ENCODE peak calls at places on chromosomes 12 and 14, in eight cellular contexts. One of them, this sample, is unnamed.

GRCh38 chr12:26198742-26199141 is 3.4 kb downstream of the SSPN start:
- DNase-seq in transverse colon: no peak
- DNase-seq in adrenal gland: peak
- DNase-seq in uterus: peak
- DNase-seq in ovary: peak
- DNase-seq in IMR-90: peak
- DNase-seq in tibial nerve: no peak
- DNase-seq in testis: no peak
- DNase-seq in this sample: no peak

GRCh38 chr12:95646781-95647184 is 95.5 kb upstream of the USP44 start:
- DNase-seq in ovary: no peak
- DNase-seq in testis: no peak
- DNase-seq in uterus: no peak
- DNase-seq in tibial nerve: no peak
- DNase-seq in transverse colon: no peak
- DNase-seq in IMR-90: peak
- DNase-seq in adrenal gland: no peak
- DNase-seq in this sample: no peak

GRCh38 chr12:108804361-108804949 is 52.9 kb downstream of the SSH1 start:
- DNase-seq in testis: peak
- DNase-seq in uterus: peak
- DNase-seq in tibial nerve: no peak
- DNase-seq in transverse colon: peak
- DNase-seq in IMR-90: peak
- DNase-seq in ovary: peak
- DNase-seq in adrenal gland: no peak
- DNase-seq in this sample: no peak

GRCh38 chr12:9796916-9797315 is 30.4 kb upstream of the KLRF1 start:
- DNase-seq in transverse colon: no peak
- DNase-seq in tibial nerve: no peak
- DNase-seq in uterus: no peak
- DNase-seq in IMR-90: no peak
- DNase-seq in testis: no peak
- DNase-seq in adrenal gland: no peak
- DNase-seq in ovary: no peak
- DNase-seq in this sample: no peak

GRCh38 chr14:61585598-61586538 is 109.4 kb upstream of the HIF1A start:
- DNase-seq in adrenal gland: peak
- DNase-seq in uterus: peak
- DNase-seq in tibial nerve: peak
- DNase-seq in transverse colon: peak
- DNase-seq in testis: peak
- DNase-seq in IMR-90: peak
- DNase-seq in ovary: peak
- DNase-seq in this sample: no peak

GRCh38 chr12:109743076-109743910 is 29.7 kb downstream of the FAM222A start:
- DNase-seq in adrenal gland: peak
- DNase-seq in ovary: no peak
- DNase-seq in transverse colon: no peak
- DNase-seq in tibial nerve: peak
- DNase-seq in IMR-90: no peak
- DNase-seq in testis: no peak
- DNase-seq in uterus: no peak
- DNase-seq in this sample: no peak

GRCh38 chr14:99730876-99731351 is 46.8 kb downstream of the CYP46A1 start:
- DNase-seq in uterus: peak
- DNase-seq in transverse colon: no peak
- DNase-seq in adrenal gland: peak
- DNase-seq in ovary: peak
- DNase-seq in testis: no peak
- DNase-seq in IMR-90: no peak
- DNase-seq in tibial nerve: peak
- DNase-seq in this sample: no peak

GRCh38 chr14:103696027-103696402 is 19.2 kb downstream of the XRCC3 start:
- DNase-seq in IMR-90: no peak
- DNase-seq in transverse colon: no peak
- DNase-seq in ovary: no peak
- DNase-seq in tibial nerve: no peak
- DNase-seq in testis: no peak
- DNase-seq in adrenal gland: peak
- DNase-seq in uterus: no peak
- DNase-seq in this sample: no peak

GRCh38 chr14:104954746-104955395 is 23.3 kb downstream of the AHNAK2 start:
- DNase-seq in ovary: no peak
- DNase-seq in testis: no peak
- DNase-seq in uterus: no peak
- DNase-seq in IMR-90: no peak
- DNase-seq in transverse colon: no peak
- DNase-seq in tibial nerve: no peak
- DNase-seq in adrenal gland: no peak
- DNase-seq in this sample: no peak

GRCh38 chr14:89618821-89619551 is 202.0 kb upstream of the FOXN3 start:
- DNase-seq in uterus: peak
- DNase-seq in tibial nerve: peak
- DNase-seq in adrenal gland: peak
- DNase-seq in testis: peak
- DNase-seq in IMR-90: peak
- DNase-seq in transverse colon: peak
- DNase-seq in ovary: peak
- DNase-seq in this sample: no peak

GRCh38 chr14:102320033-102320660 is 601 bp downstream of the ZNF839 start:
- DNase-seq in adrenal gland: peak
- DNase-seq in IMR-90: peak
- DNase-seq in uterus: peak
- DNase-seq in tibial nerve: no peak
- DNase-seq in transverse colon: peak
- DNase-seq in ovary: peak
- DNase-seq in testis: peak
- DNase-seq in this sample: no peak

GRCh38 chr12:1355396-1355795 is 239.0 kb downstream of the FBXL14 start:
- DNase-seq in ovary: no peak
- DNase-seq in testis: no peak
- DNase-seq in IMR-90: peak
- DNase-seq in tibial nerve: no peak
- DNase-seq in adrenal gland: no peak
- DNase-seq in uterus: no peak
- DNase-seq in transverse colon: no peak
- DNase-seq in this sample: no peak

GRCh38 chr14:79201545-79202247 is 1009.6 kb downstream of the DIO2 start:
- DNase-seq in IMR-90: no peak
- DNase-seq in uterus: no peak
- DNase-seq in tibial nerve: no peak
- DNase-seq in adrenal gland: no peak
- DNase-seq in testis: no peak
- DNase-seq in ovary: no peak
- DNase-seq in transverse colon: no peak
- DNase-seq in this sample: no peak

GRCh38 chr12:104733717-104734175 is 224.3 kb downstream of the SLC41A2 start:
- DNase-seq in ovary: no peak
- DNase-seq in adrenal gland: no peak
- DNase-seq in transverse colon: no peak
- DNase-seq in IMR-90: no peak
- DNase-seq in testis: no peak
- DNase-seq in uterus: no peak
- DNase-seq in tibial nerve: no peak
- DNase-seq in this sample: no peak

GRCh38 chr12:123471374-123472068 is 13.6 kb downstream of the SNRNP35 start:
- DNase-seq in uterus: no peak
- DNase-seq in adrenal gland: no peak
- DNase-seq in ovary: no peak
- DNase-seq in testis: peak
- DNase-seq in transverse colon: no peak
- DNase-seq in tibial nerve: no peak
- DNase-seq in IMR-90: peak
- DNase-seq in this sample: no peak

GRCh38 chr14:45658917-45659299 is 405.9 kb upstream of the MIS18BP1 start:
- DNase-seq in ovary: no peak
- DNase-seq in adrenal gland: no peak
- DNase-seq in transverse colon: no peak
- DNase-seq in IMR-90: no peak
- DNase-seq in uterus: no peak
- DNase-seq in tibial nerve: no peak
- DNase-seq in testis: no peak
- DNase-seq in this sample: no peak

GRCh38 chr14:31489680-31490079 is 1.8 kb upstream of the GPR33 start:
- DNase-seq in adrenal gland: no peak
- DNase-seq in IMR-90: no peak
- DNase-seq in transverse colon: no peak
- DNase-seq in testis: no peak
- DNase-seq in tibial nerve: no peak
- DNase-seq in ovary: no peak
- DNase-seq in uterus: no peak
- DNase-seq in this sample: no peak

GRCh38 chr12:3200779-3201738 is 123.9 kb downstream of the TSPAN9 start:
- DNase-seq in tibial nerve: no peak
- DNase-seq in transverse colon: no peak
- DNase-seq in adrenal gland: no peak
- DNase-seq in ovary: no peak
- DNase-seq in testis: no peak
- DNase-seq in uterus: no peak
- DNase-seq in IMR-90: no peak
- DNase-seq in this sample: no peak
- H3K4me3 ChIP-seq in tibial nerve: peak
- H3K4me3 ChIP-seq in transverse colon: peak
- H3K4me3 ChIP-seq in adrenal gland: peak
- H3K4me3 ChIP-seq in ovary: peak
- H3K4me3 ChIP-seq in testis: peak
- H3K4me3 ChIP-seq in uterus: peak
- H3K4me3 ChIP-seq in IMR-90: peak
- H3K4me3 ChIP-seq in this sample: peak

GRCh38 chr14:76050797-76051392 is 65.3 kb downstream of the IFT43 start:
- DNase-seq in transverse colon: peak
- DNase-seq in adrenal gland: peak
- DNase-seq in ovary: peak
- DNase-seq in uterus: peak
- DNase-seq in tibial nerve: peak
- DNase-seq in IMR-90: peak
- DNase-seq in testis: peak
- DNase-seq in this sample: no peak

GRCh38 chr14:76051717-76052459 is 66.3 kb downstream of the IFT43 start:
- DNase-seq in IMR-90: no peak
- DNase-seq in adrenal gland: no peak
- DNase-seq in uterus: no peak
- DNase-seq in tibial nerve: no peak
- DNase-seq in transverse colon: no peak
- DNase-seq in ovary: no peak
- DNase-seq in testis: no peak
- DNase-seq in this sample: no peak

GRCh38 chr14:76053576-76054369 is 68.2 kb downstream of the IFT43 start:
- DNase-seq in adrenal gland: no peak
- DNase-seq in tibial nerve: no peak
- DNase-seq in testis: no peak
- DNase-seq in transverse colon: no peak
- DNase-seq in ovary: no peak
- DNase-seq in IMR-90: no peak
- DNase-seq in uterus: no peak
- DNase-seq in this sample: no peak

GRCh38 chr14:76045773-76046172 is 60.2 kb downstream of the IFT43 start:
- DNase-seq in transverse colon: no peak
- DNase-seq in IMR-90: no peak
- DNase-seq in adrenal gland: no peak
- DNase-seq in tibial nerve: no peak
- DNase-seq in ovary: no peak
- DNase-seq in uterus: no peak
- DNase-seq in testis: no peak
- DNase-seq in this sample: no peak

DNA sequence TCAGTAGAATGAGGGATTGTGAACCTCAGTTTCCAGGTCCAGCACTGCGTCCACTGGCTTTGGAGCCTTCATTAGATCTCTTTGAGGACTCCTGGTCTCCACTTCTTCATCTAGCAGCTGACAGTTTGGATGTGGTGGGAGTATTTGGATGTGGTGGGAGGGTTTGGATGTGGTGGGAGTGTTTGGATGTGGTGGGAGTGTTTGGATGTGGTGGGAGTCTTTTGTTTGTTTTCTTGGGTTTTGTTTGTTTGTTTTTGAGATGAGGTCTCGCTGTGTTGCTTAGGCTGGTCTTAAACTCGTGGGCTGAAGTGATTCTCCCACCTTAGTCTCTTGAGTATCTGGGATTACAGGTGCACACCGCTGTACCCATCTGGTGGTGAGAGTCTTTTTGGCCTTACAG is 64.7 kb downstream of the IFT43 start:
- DNase-seq in IMR-90: no peak
- DNase-seq in tibial nerve: no peak
- DNase-seq in ovary: no peak
- DNase-seq in transverse colon: no peak
- DNase-seq in testis: no peak
- DNase-seq in uterus: no peak
- DNase-seq in adrenal gland: no peak
- DNase-seq in this sample: no peak
- TF ChIP-seq POLR2A in IMR-90: no peak
- TF ChIP-seq POLR2A in tibial nerve: no peak
- TF ChIP-seq POLR2A in ovary: no peak
- TF ChIP-seq POLR2A in transverse colon: no peak
- TF ChIP-seq POLR2A in testis: no peak
- TF ChIP-seq POLR2A in uterus: no peak
- TF ChIP-seq POLR2A in adrenal gland: no peak
- TF ChIP-seq POLR2A in this sample: no peak

GRCh38 chr14:21105095-21105494 is 4.2 kb downstream of the TMEM253 start:
- DNase-seq in IMR-90: no peak
- DNase-seq in tibial nerve: no peak
- DNase-seq in transverse colon: no peak
- DNase-seq in testis: no peak
- DNase-seq in adrenal gland: no peak
- DNase-seq in uterus: no peak
- DNase-seq in ovary: no peak
- DNase-seq in this sample: no peak
- H3K4me3 ChIP-seq in IMR-90: no peak
- H3K4me3 ChIP-seq in tibial nerve: no peak
- H3K4me3 ChIP-seq in transverse colon: peak
- H3K4me3 ChIP-seq in testis: no peak
- H3K4me3 ChIP-seq in adrenal gland: no peak
- H3K4me3 ChIP-seq in uterus: no peak
- H3K4me3 ChIP-seq in ovary: no peak
- H3K4me3 ChIP-seq in this sample: no peak

DNA sequence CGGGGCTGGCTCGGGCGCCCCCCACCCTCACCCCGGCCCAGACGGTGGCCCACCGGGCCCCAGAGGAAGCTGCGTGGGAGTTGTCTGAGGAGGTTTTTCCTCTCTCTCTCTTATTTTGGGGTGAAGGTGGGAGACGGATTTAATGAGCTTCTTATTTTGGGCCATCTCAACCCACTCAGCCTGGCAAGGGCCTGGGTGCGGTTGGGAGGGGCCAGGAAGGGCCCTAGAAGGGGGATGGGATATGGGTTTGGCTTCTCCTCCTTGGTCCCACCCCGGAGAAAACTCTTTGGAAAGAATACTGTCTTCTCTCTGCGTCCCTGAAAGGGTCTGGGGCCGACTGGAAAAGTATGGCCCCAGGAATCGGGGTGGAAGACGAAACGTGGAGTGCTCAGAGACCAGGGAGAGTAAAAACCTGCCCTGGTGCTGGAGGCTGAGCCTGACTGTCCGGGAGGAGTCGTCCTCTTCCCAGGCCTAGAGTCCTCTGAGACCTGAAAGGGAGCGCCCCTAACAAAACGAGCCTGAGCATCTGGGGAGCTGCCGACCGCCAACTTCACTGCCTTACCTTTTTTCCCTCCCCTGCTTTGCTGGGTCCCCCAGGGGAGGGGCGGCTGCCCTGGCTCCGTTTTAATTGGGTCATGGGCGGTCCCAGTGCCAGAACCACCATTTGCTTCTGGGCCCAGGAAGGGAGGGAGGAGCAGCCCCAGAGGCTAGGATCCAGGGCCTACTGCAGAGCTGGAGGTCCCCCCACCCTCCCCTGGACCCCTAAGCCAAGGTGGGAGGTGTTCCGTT is 1.6 kb downstream of the MMP14 start:
- DNase-seq in ovary: peak
- DNase-seq in testis: peak
- DNase-seq in uterus: peak
- DNase-seq in adrenal gland: peak
- DNase-seq in transverse colon: peak
- DNase-seq in IMR-90: peak
- DNase-seq in tibial nerve: peak
- DNase-seq in this sample: no peak
- TF ChIP-seq POLR2A in ovary: peak
- TF ChIP-seq POLR2A in testis: no peak
- TF ChIP-seq POLR2A in uterus: peak
- TF ChIP-seq POLR2A in adrenal gland: no peak
- TF ChIP-seq POLR2A in transverse colon: peak
- TF ChIP-seq POLR2A in IMR-90: no peak
- TF ChIP-seq POLR2A in tibial nerve: peak
- TF ChIP-seq POLR2A in this sample: peak